ENCODE peak calls at places on chromosomes 13 and 19, in seven cellular contexts. P is psoas muscle, M is hepatocyte, V is breast epithelium, K is A673, C is testis, Y is endodermal cell. U is an unnamed sample.

GRCh38 chr13:39269411-39269810 is 231.2 kb downstream of the NHLRC3 start:
- DNase-seq in C (no peak), P (no peak), K (peak), Y (no peak), V (no peak), M (no peak), U (no peak)

GRCh38 chr13:28492527-28493367 is 2.2 kb downstream of the FLT1 start:
- DNase-seq in C (no peak), M (no peak), K (no peak), P (no peak), V (no peak), Y (no peak), U (no peak)

GRCh38 chr19:29162694-29163093 is 50.3 kb downstream of the UQCRFS1 start:
- DNase-seq in K (no peak), M (no peak), Y (no peak), V (no peak), P (no peak), C (no peak), U (no peak)

GRCh38 chr19:3780786-3781304 is 5.3 kb downstream of the MATK start:
- DNase-seq in Y (no peak), M (no peak), P (no peak), C (no peak), K (no peak), V (no peak), U (no peak)

GRCh38 chr19:48053076-48053475 is 9.2 kb upstream of the CABP5 start:
- DNase-seq in Y (no peak), K (no peak), V (no peak), C (no peak), P (no peak), M (no peak), U (no peak)

GRCh38 chr13:86572115-86572514 is 772.9 kb upstream of the SLITRK6 start:
- DNase-seq in Y (no peak), C (no peak), V (no peak), K (peak), M (no peak), P (no peak), U (no peak)

GRCh38 chr13:95073826-95074345 is 227.4 kb downstream of the ABCC4 start:
- DNase-seq in K (no peak), C (no peak), Y (no peak), P (no peak), M (no peak), V (no peak), U (no peak)

GRCh38 chr13:27171244-27171829 is at the start of gene USP12:
- DNase-seq in P (no peak), Y (peak), M (peak), K (peak), V (peak), C (peak), U (peak)

GRCh38 chr19:48669903-48670668 is 2.7 kb downstream of the NTN5 start:
- DNase-seq in K (no peak), Y (no peak), P (no peak), M (no peak), V (no peak), C (no peak), U (peak)

GRCh38 chr13:105984236-105984635 is 551.2 kb downstream of the EFNB2 start:
- DNase-seq in M (no peak), P (no peak), Y (no peak), K (no peak), V (no peak), C (no peak), U (no peak)

GRCh38 chr19:13160557-13160956 is 10.3 kb downstream of the IER2 start:
- DNase-seq in C (no peak), Y (no peak), V (no peak), P (no peak), K (no peak), M (peak), U (no peak)

GRCh38 chr19:45179063-45179847 is 671 bp downstream of the BLOC1S3 start:
- DNase-seq in C (peak), V (no peak), K (peak), P (peak), M (peak), Y (peak), U (peak)

GRCh38 chr19:41203371-41203770 is 10.4 kb downstream of the CYP2S1 start:
- DNase-seq in M (no peak), Y (no peak), K (no peak), C (no peak), V (no peak), P (no peak), U (peak)

GRCh38 chr19:6744381-6745288 is 5.2 kb downstream of the TRIP10 start:
- DNase-seq in V (peak), Y (no peak), K (peak), M (peak), C (peak), P (peak), U (peak)

GRCh38 chr19:311813-312261 is 20.6 kb upstream of the PLPP2 start:
- DNase-seq in V (no peak), C (no peak), K (no peak), P (no peak), Y (no peak), M (no peak), U (peak)

GRCh38 chr19:2542341-2543069 is 66.6 kb downstream of the GADD45B start:
- DNase-seq in Y (peak), K (no peak), M (no peak), P (no peak), V (no peak), C (no peak), U (no peak)

GRCh38 chr19:33080761-33081681 is at the start of gene GPATCH1:
- DNase-seq in P (peak), M (peak), K (peak), Y (peak), C (peak), V (peak), U (peak)

GRCh38 chr19:49129238-49129583 is 9.9 kb downstream of the PPFIA3 start:
- DNase-seq in C (no peak), Y (peak), K (peak), M (no peak), P (no peak), V (no peak), U (peak)

GRCh38 chr13:88622362-88622973 is 951.3 kb downstream of the SLITRK5 start:
- DNase-seq in K (no peak), M (no peak), C (no peak), P (no peak), Y (no peak), V (no peak), U (no peak)

GRCh38 chr19:33445752-33446070 is 72.2 kb downstream of the CEBPG start:
- DNase-seq in C (no peak), M (no peak), Y (no peak), V (no peak), P (peak), K (no peak), U (no peak)

GRCh38 chr19:43651758-43652545 is 12.3 kb upstream of the CADM4 start:
- DNase-seq in C (peak), M (peak), V (peak), P (peak), K (peak), Y (peak), U (peak)

GRCh38 chr19:39974377-39975155 is 3.6 kb downstream of the PSMC4 start:
- DNase-seq in K (no peak), V (no peak), M (no peak), Y (no peak), P (no peak), C (no peak), U (no peak)

GRCh38 chr19:4967738-4968461 is 1.0 kb upstream of the KDM4B start:
- DNase-seq in V (no peak), P (no peak), Y (no peak), K (no peak), C (peak), M (no peak), U (peak)
- H3K4me3 ChIP-seq in V (peak), P (peak), Y (peak), K (peak), C (peak), M (no peak), U (no peak)

DNA sequence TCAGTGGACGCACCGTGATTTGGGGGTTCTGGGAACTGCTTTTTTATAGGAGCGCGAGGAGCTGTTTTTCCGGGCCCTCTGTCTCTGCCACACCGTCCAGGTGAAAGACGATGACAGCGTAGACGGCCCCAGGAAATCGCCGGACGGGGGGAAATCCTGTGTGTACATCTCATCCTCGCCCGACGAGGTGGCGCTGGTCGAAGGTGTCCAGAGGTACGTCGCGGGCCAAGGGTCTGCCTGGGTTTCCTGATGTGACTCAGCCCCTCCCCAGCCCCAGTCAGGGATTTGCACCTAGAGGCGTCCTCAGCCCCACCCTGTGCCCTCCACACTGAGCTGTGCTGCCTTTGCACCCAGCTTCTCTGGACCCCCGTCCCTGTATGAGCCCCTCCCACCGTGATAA is 136.2 kb upstream of the MCF2L start:
- DNase-seq in V (no peak), Y (no peak), K (no peak), C (no peak), P (no peak), M (no peak), U (no peak)
- H3K27ac ChIP-seq in V (no peak), Y (no peak), K (no peak), C (no peak), P (no peak), M (no peak), U (no peak)

GRCh38 chr19:14566712-14567077 is 5.2 kb downstream of the NDUFB7 start:
- DNase-seq in M (no peak), Y (no peak), C (no peak), V (no peak), P (no peak), K (peak), U (peak)

GRCh38 chr19:14563590-14563926 is 8.3 kb downstream of the NDUFB7 start:
- DNase-seq in P (peak), K (no peak), M (no peak), Y (no peak), V (no peak), C (no peak), U (no peak)

GRCh38 chr19:14565765-14566711 is 5.8 kb downstream of the NDUFB7 start:
- DNase-seq in V (no peak), C (no peak), K (no peak), P (no peak), M (peak), Y (no peak), U (no peak)

GRCh38 chr19:14563989-14564650 is 7.7 kb downstream of the NDUFB7 start:
- DNase-seq in Y (peak), K (peak), M (peak), C (peak), P (peak), V (no peak), U (peak)

DNA sequence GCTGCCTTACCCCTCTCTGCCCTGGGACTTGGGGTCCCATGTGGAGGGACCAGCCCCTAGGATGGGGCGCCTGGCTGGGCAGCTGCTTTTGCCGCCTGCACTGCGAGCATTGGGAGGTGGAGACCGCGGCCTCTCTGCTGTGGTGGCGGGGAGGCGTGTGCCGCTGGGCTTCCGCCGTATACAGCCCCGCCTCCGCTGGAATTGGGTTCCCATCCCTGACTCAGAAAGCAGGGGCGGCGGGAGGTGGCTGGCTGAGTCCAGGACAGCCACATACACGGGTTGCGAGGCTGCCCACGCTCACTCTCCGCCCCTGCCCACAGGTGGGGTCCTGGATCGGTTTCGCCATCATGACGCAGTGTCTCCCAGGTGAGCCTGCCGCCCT is 6.6 kb downstream of the NDUFB7 start:
- DNase-seq in P (peak), C (no peak), Y (no peak), M (no peak), V (no peak), K (no peak), U (no peak)
- H3K4me3 ChIP-seq in P (no peak), C (peak), Y (no peak), M (no peak), V (no peak), K (no peak), U (no peak)

GRCh38 chr13:107025991-107026390 is 458.1 kb upstream of the ARGLU1 start:
- DNase-seq in V (peak), K (no peak), Y (no peak), P (no peak), C (no peak), M (peak), U (peak)
- H3K27ac ChIP-seq in V (peak), K (no peak), Y (no peak), P (no peak), C (no peak), M (no peak), U (no peak)

DNA sequence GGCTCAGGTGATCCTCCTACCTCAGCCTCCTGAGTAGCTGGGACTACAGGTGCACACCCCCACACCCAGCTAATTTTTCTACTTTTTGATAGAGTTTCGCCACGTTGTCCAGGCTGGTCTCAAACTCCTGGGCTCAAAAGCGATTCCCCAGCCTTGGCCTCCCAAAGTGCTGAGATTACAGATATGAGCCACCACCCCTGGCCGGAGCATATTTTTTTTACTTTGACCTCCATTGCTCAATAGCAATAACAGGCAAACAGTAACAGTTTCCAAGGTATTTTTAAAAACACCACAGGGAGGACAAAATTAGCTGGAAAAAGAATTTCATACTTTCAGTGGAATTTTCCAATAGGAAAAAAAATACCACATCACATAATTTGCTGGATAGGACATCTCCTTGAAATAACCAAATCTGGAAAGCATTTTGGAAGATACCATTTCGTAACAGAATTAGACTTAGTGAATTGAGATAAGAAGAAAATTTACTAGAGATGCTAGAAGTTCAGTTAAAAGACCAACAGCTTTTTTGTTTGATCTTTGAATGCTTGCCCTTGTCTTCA is 5.2 kb downstream of the DUXA start:
- DNase-seq in K (no peak), Y (no peak), V (no peak), P (no peak), M (no peak), C (no peak), U (no peak)
- H3K4me3 ChIP-seq in K (no peak), Y (no peak), V (no peak), P (no peak), M (no peak), C (no peak), U (no peak)

U was measured in right cardiac atrium.